ENCODE peak calls at places on chromosomes 7 and 10, in seven cellular contexts. F, E, C, H, N, D and S are unnamed samples. For H3K4me1, the result is how much of the 10 kb centered on the place peaks cover.

GRCh38 chr7:138324905-138325304 is 135.2 kb upstream of the TRIM24 start:
- DNase-seq in H (no peak), D (no peak), E (no peak), N (no peak), C (no peak), F (no peak), S (no peak)

GRCh38 chr7:38385682-38386081 is 112.2 kb upstream of the TARP start:
- DNase-seq in N (no peak), F (no peak), H (no peak), D (no peak), E (no peak), C (no peak), S (no peak)

GRCh38 chr10:58023341-58024073 is 244.2 kb downstream of the IPMK start:
- DNase-seq in H (no peak), E (no peak), C (peak), F (no peak), N (no peak), D (no peak), S (peak)

GRCh38 chr10:597976-598375 is 91.5 kb downstream of the DIP2C start:
- DNase-seq in D (no peak), N (no peak), C (no peak), F (no peak), E (no peak), H (no peak), S (no peak)

GRCh38 chr7:13774976-13775375 is 214.5 kb downstream of the ETV1 start:
- DNase-seq in H (no peak), D (no peak), E (no peak), F (no peak), C (no peak), N (no peak), S (no peak)

GRCh38 chr7:129588268-129588667 is 23.3 kb upstream of the NRF1 start:
- DNase-seq in N (no peak), E (no peak), D (no peak), F (no peak), C (no peak), H (no peak), S (no peak)

GRCh38 chr10:43264987-43265798 is 1.7 kb downstream of the RASGEF1A start:
- DNase-seq in D (no peak), C (no peak), N (peak), H (peak), F (no peak), E (no peak), S (no peak)

GRCh38 chr7:73560035-73560835 is 2.7 kb upstream of the BCL7B start:
- DNase-seq in C (peak), E (no peak), F (no peak), H (no peak), D (no peak), N (no peak), S (no peak)

GRCh38 chr7:27641576-27642230 is 21.0 kb downstream of the HIBADH start:
- DNase-seq in N (no peak), D (no peak), H (no peak), C (peak), F (no peak), E (no peak), S (no peak)

GRCh38 chr10:53664620-53665019 is 892.0 kb upstream of the MBL2 start:
- DNase-seq in F (no peak), E (no peak), C (no peak), D (no peak), N (peak), H (no peak), S (no peak)

GRCh38 chr10:91604462-91604935 is 28.4 kb downstream of the PPP1R3C start:
- DNase-seq in C (no peak), H (no peak), E (no peak), D (no peak), N (no peak), F (no peak), S (no peak)

GRCh38 chr10:11610855-11611247 is 599 bp downstream of the USP6NL start:
- DNase-seq in H (peak), E (peak), D (no peak), C (peak), N (peak), F (no peak), S (no peak)

GRCh38 chr7:42107484-42107883 is 129.5 kb downstream of the GLI3 start:
- DNase-seq in F (peak), H (no peak), D (no peak), E (no peak), C (no peak), N (no peak), S (no peak)

DNA sequence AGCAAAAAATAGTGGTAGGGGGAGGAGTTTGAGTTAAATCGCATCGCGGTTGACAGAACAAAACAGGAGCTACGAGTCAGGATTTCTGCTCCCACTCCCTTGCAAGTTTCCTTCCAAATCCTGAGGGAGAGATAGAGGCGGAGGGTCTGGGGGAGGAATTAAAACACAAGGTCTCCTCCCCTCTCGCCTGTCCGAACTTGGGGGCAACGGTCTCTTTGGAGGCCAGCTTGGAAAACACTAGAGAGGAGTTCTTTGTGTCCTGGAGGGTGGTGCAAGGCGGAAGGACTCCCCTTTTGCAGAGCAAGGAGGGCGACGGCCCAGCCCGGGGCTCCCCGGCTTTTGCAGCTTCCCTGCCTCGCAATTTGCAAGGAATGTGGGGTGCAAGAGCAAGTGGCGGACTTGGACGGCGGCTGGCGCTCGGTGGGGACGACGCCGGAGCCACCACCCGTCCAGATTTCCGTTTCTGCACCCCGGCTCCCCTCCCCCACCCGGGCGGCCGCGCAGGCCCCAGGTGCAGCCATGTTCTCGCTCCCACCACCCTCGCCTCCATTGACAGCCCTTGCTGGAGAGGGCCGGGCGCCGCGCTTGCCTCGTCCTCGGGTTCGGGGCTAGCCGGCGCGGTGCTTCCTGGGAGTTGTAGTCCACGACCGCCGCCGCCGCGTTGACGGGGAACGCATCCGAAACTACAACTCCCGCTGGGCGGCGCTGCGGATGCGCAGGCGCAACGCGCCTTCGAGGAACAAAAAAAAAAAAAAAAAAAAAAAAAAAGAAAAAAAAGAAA is 417 bp upstream of the GTF2I start:
- DNase-seq in F (peak), D (peak), H (peak), E (peak), C (peak), N (peak), S (peak)
- H3K4me1 ChIP-seq in F (under half), D (under half), H (under half), E (under half), C (under half), N (under half), S (half or more)

DNA sequence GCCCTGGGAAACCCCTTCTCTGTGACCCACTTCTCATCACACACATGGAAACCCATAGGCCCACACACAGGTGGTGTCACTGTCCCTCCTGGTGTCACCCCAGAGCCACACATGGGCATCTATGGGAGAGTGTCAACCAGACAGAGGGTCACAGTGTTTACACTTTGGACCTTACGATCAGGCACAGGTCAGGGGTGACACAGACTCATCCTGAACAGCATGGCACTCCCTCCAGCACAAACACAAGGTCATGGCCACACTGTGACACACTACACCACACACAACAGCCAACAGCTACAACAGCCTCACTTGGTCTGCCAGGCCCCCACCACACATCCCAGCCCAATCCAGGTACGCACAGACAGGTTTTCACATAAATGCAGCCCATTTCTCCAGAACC is 6.2 kb downstream of the TLX1 start:
- DNase-seq in E (no peak), H (no peak), N (no peak), D (no peak), F (no peak), C (no peak), S (no peak)
- H3K4me1 ChIP-seq in E (under half), H (under half), N (under half), D (under half), F (under half), C (under half), S (under half)

DNA sequence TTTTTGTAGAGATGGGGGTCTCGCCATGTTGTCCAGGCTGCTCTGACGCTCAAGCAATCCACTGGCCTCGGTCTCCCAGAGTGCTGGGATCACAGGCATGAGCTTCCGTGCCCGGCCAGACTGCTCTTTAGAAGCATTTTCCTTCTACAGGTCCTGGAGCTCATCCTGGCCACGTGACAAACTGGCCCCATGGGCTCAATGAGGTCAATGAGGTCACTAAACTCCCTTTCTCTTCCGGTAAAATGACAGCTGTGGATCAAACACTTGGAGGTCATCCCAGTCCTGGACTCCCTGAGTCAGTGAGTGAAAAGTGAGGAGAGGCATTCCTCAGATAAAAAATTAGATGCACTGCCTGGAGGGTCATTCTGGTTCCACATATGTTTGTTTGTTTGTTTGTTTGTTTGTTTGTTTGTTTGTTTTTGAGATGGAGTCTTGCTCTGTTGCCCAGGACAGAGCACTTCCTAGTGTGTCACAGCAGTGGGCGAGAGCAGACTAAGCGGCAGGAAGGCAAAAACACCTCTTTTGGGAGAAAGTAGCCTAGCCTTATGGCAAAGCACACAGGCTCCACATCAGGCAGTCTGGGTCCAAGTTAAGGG is 134.9 kb downstream of the TNS3 start:
- DNase-seq in D (no peak), H (no peak), C (no peak), F (no peak), E (no peak), N (no peak), S (no peak)
- H3K4me1 ChIP-seq in D (half or more), H (under half), C (half or more), F (under half), E (under half), N (under half), S (half or more)

GRCh38 chr7:17033245-17033644 is 151.5 kb upstream of the AGR3 start:
- DNase-seq in E (peak), N (peak), D (no peak), F (no peak), H (no peak), C (no peak), S (no peak)

GRCh38 chr7:17029150-17029549 is 147.4 kb upstream of the AGR3 start:
- DNase-seq in D (no peak), C (no peak), N (no peak), E (no peak), F (no peak), H (no peak), S (no peak)

GRCh38 chr7:17030559-17030958 is 148.8 kb upstream of the AGR3 start:
- DNase-seq in E (no peak), F (no peak), D (no peak), H (no peak), C (no peak), N (no peak), S (no peak)

GRCh38 chr7:17027803-17028163 is 146.0 kb upstream of the AGR3 start:
- DNase-seq in N (no peak), F (no peak), E (no peak), C (no peak), H (no peak), D (no peak), S (no peak)

DNA sequence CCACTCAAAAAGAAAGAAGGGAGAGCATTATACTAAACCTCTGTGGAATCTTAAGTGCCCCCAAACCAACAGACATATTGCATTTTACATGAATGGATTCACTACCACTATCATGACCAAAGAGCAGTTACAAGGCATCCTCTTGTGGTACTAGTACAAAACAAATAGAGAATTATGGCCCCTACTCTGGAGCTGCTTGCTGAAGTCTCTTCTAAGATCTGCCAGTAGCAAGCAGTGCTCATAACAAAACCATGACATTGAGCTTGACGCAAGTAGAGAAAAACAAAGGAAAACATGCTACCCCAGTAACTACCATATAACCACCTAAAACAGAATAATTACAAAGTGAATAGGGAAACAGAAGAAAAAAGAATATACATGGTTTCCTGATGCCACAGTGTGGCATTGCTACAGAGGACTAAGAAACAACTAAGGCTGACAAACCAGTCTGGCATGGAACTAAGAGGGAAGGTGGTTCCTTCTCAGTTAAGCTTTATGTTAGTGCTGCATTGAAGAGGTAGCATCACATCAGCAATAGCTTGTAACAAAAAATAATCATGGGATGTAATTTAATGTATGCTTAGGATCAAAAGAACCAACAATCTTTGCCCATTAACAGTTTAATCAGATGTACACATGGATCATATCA is 150.2 kb upstream of the AGR3 start:
- DNase-seq in N (no peak), H (no peak), E (no peak), C (no peak), D (no peak), F (no peak), S (no peak)
- H3K4me1 ChIP-seq in N (under half), H (under half), E (under half), C (under half), D (under half), F (under half), S (under half)

DNA sequence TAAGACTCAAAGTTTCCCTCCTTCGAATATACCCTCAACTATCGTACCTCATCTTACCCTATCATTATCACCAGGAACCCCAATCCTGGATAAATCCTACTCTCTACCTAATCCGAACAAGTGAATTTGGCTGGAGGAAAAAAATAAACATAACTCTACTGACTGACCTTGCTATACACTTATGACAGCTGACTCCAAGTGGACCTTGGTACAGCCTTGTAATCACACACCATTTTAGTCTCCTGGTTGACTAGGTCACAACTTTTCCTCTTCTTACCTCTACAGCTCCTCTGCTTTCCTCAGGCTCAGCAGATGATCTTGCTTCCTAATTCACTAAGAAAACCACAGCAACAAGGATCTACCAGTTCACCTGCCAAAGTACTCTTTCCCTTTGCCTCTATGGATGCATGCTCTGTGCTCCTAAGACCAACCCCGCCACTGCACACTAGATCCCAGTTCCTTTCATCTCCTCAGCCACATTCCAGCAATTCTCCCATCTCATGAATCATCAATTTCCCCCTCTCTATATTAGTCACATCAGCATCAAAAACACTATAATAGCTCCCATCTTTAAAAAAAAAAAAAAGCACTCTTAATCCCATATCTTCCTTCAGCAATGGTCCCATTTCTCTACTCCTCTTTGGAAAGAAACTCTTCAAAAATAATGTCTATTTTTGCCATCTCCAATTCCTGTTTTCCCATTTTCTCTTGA is 35.5 kb downstream of the COA1 start:
- DNase-seq in E (no peak), N (no peak), H (no peak), C (peak), D (no peak), F (no peak), S (peak)
- H3K4me1 ChIP-seq in E (under half), N (under half), H (under half), C (half or more), D (under half), F (under half), S (under half)

DNA sequence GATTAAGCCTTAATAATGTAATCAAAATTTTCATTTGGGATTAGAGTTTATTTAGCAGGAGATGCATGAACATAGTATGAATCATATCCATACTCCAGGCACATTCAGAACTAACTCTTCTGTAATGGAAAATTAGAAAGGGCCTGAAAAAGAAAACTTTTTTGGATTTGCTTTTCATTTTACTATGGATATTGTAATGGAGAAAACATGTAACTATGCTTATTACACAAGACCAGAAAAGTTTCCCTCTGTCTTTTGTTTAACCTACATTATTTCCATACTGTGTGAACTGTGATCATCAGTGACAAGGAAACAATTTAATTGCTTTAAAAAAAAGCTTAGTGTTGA is 22.0 kb downstream of the TES start:
- DNase-seq in H (no peak), F (no peak), D (no peak), C (no peak), E (no peak), N (no peak), S (no peak)
- H3K4me1 ChIP-seq in H (under half), F (under half), D (half or more), C (half or more), E (under half), N (under half), S (under half)

GRCh38 chr10:110651044-110651958 is 7.2 kb downstream of the RBM20 start:
- DNase-seq in H (no peak), E (no peak), N (no peak), F (no peak), C (no peak), D (no peak), S (no peak)
- H3K4me1 ChIP-seq in H (under half), E (under half), N (under half), F (under half), C (half or more), D (under half), S (under half)

DNA sequence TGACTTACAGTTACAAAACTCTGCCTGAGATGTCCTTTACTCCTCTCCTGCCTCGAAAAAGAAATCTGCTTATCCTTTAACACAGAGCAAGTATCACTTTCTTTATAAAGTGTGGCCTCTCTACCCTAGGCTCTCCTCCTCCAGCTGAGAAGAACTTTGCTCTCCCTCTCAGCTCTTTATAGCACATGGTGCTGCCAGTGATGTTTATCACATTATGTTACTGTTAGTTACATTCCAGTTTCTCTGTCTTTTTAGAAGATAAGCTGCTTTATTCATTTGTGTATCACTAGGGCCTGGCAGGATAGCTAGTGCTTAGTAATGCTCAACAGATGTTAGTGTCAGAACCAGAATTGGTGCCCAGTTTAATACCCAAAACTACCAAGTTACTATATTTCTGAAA is 41.1 kb upstream of the TMEM229A start:
- DNase-seq in H (no peak), C (no peak), N (no peak), D (no peak), E (no peak), F (no peak), S (no peak)
- H3K4me1 ChIP-seq in H (under half), C (under half), N (under half), D (under half), E (under half), F (under half), S (under half)